ENCODE peak calls at places on chromosomes 6 and 20, in six cellular contexts. L is tibial nerve; R is psoas muscle; G is right lobe of liver; Z is tibial artery; J is naive thymus-derived CD4-positive, alpha-beta T cell. F is an unnamed sample.

GRCh38 chr6:26336355-26337198 is 28.4 kb upstream of the BTN3A2 start:
- DNase-seq in L (no peak), R (no peak), G (no peak), Z (no peak), J (no peak), F (no peak)

GRCh38 chr20:32518593-32519366 is 66.4 kb downstream of the NOL4L start:
- DNase-seq in L (no peak), R (no peak), G (no peak), Z (no peak), J (no peak), F (peak; percentile 40)

GRCh38 chr6:98828991-98829411 is 5.4 kb upstream of the POU3F2 start:
- DNase-seq in L (no peak), R (no peak), G (no peak), Z (no peak), J (no peak), F (no peak)

GRCh38 chr6:37260063-37260843 is 2.3 kb upstream of the TMEM217 start:
- DNase-seq in L (no peak), R (no peak), G (no peak), Z (no peak), J (no peak), F (no peak)

GRCh38 chr6:70672549-70672948 is 4.9 kb downstream of the SMAP1 start:
- DNase-seq in L (no peak), R (no peak), G (no peak), Z (no peak), J (no peak), F (no peak)

GRCh38 chr6:25649611-25650010 is 2.4 kb upstream of the SCGN start:
- DNase-seq in L (no peak), R (no peak), G (no peak), Z (no peak), J (no peak), F (no peak)

GRCh38 chr20:17795449-17796095 is 95.8 kb downstream of the BANF2 start:
- DNase-seq in L (no peak), R (no peak), G (peak; percentile 59), Z (no peak), J (no peak), F (no peak)

GRCh38 chr20:38180781-38181180 is 15.7 kb upstream of the TGM2 start:
- DNase-seq in L (no peak), R (no peak), G (no peak), Z (no peak), J (no peak), F (no peak)

GRCh38 chr20:13141541-13141940 is 79.5 kb upstream of the ISM1 start:
- DNase-seq in L (no peak), R (no peak), G (no peak), Z (no peak), J (no peak), F (no peak)

DNA sequence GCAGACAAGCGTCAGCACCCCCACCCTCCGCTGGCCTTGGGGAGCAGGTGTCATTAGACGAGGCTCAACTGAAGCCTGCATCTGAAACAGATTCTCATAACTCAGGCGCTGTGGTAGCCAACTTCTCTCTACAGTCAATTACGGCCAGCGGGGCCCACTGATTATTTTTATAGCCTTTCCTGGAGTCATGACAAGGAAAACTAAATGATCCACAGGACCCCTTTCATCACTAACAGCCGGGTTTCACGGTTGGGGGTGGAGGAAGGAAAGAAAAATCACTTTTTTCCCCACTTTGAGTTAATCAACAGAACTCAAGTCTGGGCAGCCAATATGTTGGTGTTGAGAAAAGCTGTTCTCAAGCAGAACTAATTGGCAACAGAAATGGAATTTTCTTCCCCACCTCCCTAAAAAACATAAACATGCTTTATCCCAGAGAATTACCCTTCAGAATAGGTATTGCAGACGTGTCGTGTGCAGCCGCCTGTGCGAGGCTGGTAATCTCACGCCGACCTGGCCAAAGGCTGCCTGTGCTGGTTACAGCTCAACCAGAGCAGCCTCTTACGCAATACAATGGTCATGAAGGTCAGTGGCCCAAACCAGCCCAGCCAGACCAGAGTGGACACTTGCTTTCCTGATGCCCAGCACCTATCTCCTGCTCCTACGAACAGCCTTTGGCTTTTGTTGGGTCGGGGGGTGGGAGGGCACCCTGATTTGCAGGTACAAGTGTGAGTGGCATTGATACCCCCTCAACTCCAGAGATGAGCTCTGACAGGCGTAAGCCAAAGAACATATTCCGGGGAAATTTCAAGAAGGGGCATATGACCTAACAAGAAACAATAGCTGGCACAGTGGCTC is 11.0 kb downstream of the RIPOR3 start:
- DNase-seq in L (peak; percentile 54), R (peak; percentile 45), G (peak; percentile 95), Z (no peak), J (no peak), F (no peak)
- H3K4me1 ChIP-seq in L (no peaks in the 10 kb centered on the region), R (no peaks in the 10 kb centered on the region), G (no peaks in the 10 kb centered on the region), Z (no peaks in the 10 kb centered on the region), J (no peaks in the 10 kb centered on the region), F (peaks cover 6% of the 10 kb centered on the region)

DNA sequence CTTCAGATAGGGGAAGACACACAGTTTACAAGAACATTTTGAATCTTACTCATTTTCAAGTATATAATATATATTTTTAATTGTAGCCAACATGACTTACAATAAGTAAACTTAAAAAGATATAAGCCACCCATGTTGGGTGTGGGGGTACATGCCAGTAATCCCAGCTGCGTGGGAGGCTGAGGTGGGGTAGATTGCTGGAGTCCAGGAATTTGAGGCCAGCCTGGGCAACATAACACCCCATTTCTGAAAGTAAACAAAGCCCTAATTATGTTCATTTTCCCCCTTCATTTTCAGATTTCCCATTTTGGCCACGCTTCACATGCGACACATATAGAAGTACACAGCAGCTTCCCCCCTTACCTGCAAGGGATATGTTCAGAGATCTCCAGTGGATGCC is 30.5 kb downstream of the SERPINB6 start:
- DNase-seq in L (no peak), R (no peak), G (peak; percentile 6), Z (no peak), J (no peak), F (no peak)
- H3K4me1 ChIP-seq in L (no peaks in the 10 kb centered on the region), R (peaks cover 17% of the 10 kb centered on the region), G (no peaks in the 10 kb centered on the region), Z (peaks cover 5% of the 10 kb centered on the region), J (peaks cover 76% of the 10 kb centered on the region), F (peaks cover 12% of the 10 kb centered on the region)

GRCh38 chr6:108732101-108732870 is 115.9 kb upstream of the ARMC2 start:
- DNase-seq in L (no peak), R (no peak), G (peak; percentile 24), Z (no peak), J (no peak), F (peak; percentile 79)
- H3K4me1 ChIP-seq in L (no peaks in the 10 kb centered on the region), R (peaks cover 14% of the 10 kb centered on the region), G (no peaks in the 10 kb centered on the region), Z (peaks cover 29% of the 10 kb centered on the region), J (no peaks in the 10 kb centered on the region), F (no peaks in the 10 kb centered on the region)

DNA sequence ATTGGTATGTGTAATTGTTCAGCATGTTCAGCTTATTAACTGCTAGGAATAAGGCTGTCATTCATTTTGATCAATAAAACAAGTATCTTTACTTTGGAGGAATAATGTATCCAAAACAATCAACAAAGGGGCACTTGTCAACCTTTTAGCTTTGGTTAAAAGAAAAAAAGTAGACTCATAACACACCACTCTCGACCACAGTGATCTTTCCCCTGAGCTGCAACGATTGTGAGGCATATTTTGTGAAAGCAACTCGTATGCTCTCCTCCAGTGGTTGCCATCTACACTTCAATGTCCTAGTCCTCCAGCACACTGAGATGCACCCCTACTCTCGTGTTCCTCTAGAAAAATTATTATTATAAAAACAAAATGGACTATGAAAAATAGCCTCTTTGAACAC is 60.1 kb upstream of the PDE7B start:
- DNase-seq in L (no peak), R (no peak), G (no peak), Z (no peak), J (no peak), F (no peak)
- H3K4me1 ChIP-seq in L (no peaks in the 10 kb centered on the region), R (no peaks in the 10 kb centered on the region), G (no peaks in the 10 kb centered on the region), Z (no peaks in the 10 kb centered on the region), J (no peaks in the 10 kb centered on the region), F (no peaks in the 10 kb centered on the region)

DNA sequence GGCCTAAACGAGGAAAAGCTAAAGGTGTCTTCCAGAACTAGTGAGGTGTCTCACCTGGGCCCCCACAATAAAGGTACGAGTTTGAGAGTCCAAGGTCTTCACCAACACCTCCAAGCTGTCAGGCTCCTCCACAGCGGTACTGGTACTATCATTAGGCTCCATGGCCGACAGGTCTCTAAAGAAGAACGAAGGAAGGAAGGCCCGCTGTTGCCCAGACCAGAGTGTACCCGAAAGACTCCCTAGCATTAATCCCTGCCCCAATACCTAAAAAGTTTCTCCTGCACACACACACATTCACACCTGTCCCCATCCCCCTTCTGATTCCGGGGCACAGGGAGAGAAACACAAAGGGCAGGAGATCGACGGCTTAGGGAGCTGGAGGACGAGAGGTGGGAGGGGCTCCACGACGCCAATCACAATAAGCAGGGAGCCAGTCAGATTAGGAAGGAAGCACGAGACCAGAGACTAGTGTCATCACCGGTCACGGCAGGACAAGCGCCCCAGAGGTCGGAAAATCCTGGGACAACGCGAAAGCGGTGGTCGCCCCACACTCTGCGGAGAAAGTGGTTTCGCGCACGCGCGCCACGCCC is 764 bp downstream of the BAG6 start:
- DNase-seq in L (peak; percentile 75), R (no peak), G (peak; percentile 85), Z (peak; percentile 91), J (no peak), F (no peak)
- H3K4me1 ChIP-seq in L (no peaks in the 10 kb centered on the region), R (peaks cover 15% of the 10 kb centered on the region), G (no peaks in the 10 kb centered on the region), Z (peaks cover 23% of the 10 kb centered on the region), J (peaks cover 19% of the 10 kb centered on the region), F (peaks cover 27% of the 10 kb centered on the region)

F was measured in mucosa of descending colon.